ENCODE peak calls at places on chromosomes 5 and 9, in nine cellular contexts. H, X, G, Q, A, S, M, J and V are unnamed samples.

GRCh38 chr5:174724484-174725260 is at the start of gene MSX2:
- DNase-seq in H (peak), X (peak), G (peak), Q (peak), A (no peak), S (peak), M (peak), J (peak), V (peak)

GRCh38 chr9:89923961-89924504 is 319.2 kb downstream of the GADD45G start:
- DNase-seq in H (no peak), X (no peak), G (peak), Q (no peak), A (no peak), S (peak), M (no peak), J (no peak), V (peak)

GRCh38 chr9:125700791-125701190 is 6.2 kb downstream of the MAPKAP1 start:
- DNase-seq in H (no peak), X (no peak), G (peak), Q (no peak), A (no peak), S (no peak), M (no peak), J (no peak), V (no peak)

GRCh38 chr5:1203968-1204692 is 2.7 kb downstream of the SLC6A19 start:
- DNase-seq in H (no peak), X (no peak), G (no peak), Q (no peak), A (no peak), S (no peak), M (no peak), J (no peak), V (no peak)

GRCh38 chr9:114047717-114048116 is 30.4 kb downstream of the AMBP start:
- DNase-seq in H (peak), X (no peak), G (no peak), Q (peak), A (peak), S (no peak), M (peak), J (peak), V (no peak)

GRCh38 chr5:61334224-61335196 is 2.5 kb downstream of the ZSWIM6 start:
- DNase-seq in H (no peak), X (no peak), G (no peak), Q (no peak), A (no peak), S (no peak), M (no peak), J (no peak), V (peak)

GRCh38 chr5:27311544-27311943 is 273.2 kb upstream of the CDH9 start:
- DNase-seq in H (no peak), X (no peak), G (no peak), Q (no peak), A (no peak), S (no peak), M (no peak), J (no peak), V (no peak)

GRCh38 chr5:152178350-152178699 is 226.8 kb downstream of the NMUR2 start:
- DNase-seq in H (no peak), X (no peak), G (no peak), Q (no peak), A (no peak), S (no peak), M (no peak), J (no peak), V (no peak)

GRCh38 chr9:21385131-21385665 is at the start of gene IFNA2:
- DNase-seq in H (no peak), X (no peak), G (no peak), Q (no peak), A (no peak), S (no peak), M (no peak), J (no peak), V (no peak)

GRCh38 chr5:126912607-126913006 is 117.8 kb downstream of the MARCHF3 start:
- DNase-seq in H (no peak), X (no peak), G (no peak), Q (no peak), A (peak), S (no peak), M (no peak), J (no peak), V (peak)

GRCh38 chr5:55899344-55899743 is 48.2 kb downstream of the IL31RA start:
- DNase-seq in H (no peak), X (no peak), G (no peak), Q (no peak), A (no peak), S (no peak), M (peak), J (no peak), V (no peak)

GRCh38 chr5:15837584-15838289 is 337.8 kb downstream of the FBXL7 start:
- DNase-seq in H (no peak), X (no peak), G (no peak), Q (no peak), A (no peak), S (no peak), M (no peak), J (no peak), V (no peak)

GRCh38 chr9:70597886-70598285 is 183.4 kb upstream of the KLF9 start:
- DNase-seq in H (no peak), X (no peak), G (no peak), Q (no peak), A (no peak), S (no peak), M (no peak), J (no peak), V (no peak)

GRCh38 chr9:93324191-93324834 is 127.2 kb upstream of the FAM120A start:
- DNase-seq in H (no peak), X (no peak), G (no peak), Q (peak), A (no peak), S (no peak), M (no peak), J (no peak), V (no peak)

GRCh38 chr5:58462623-58463230 is 2.8 kb upstream of the PLK2 start:
- DNase-seq in H (peak), X (no peak), G (peak), Q (peak), A (no peak), S (peak), M (peak), J (peak), V (peak)

GRCh38 chr5:180670586-180671359 is 21.4 kb upstream of the FLT4 start:
- DNase-seq in H (peak), X (peak), G (peak), Q (peak), A (no peak), S (peak), M (peak), J (peak), V (peak)

GRCh38 chr5:91219141-91219802 is 163.8 kb downstream of the ARRDC3 start:
- DNase-seq in H (peak), X (no peak), G (no peak), Q (peak), A (peak), S (no peak), M (peak), J (no peak), V (no peak)

GRCh38 chr9:19946446-19947109 is 157.7 kb upstream of the SLC24A2 start:
- DNase-seq in H (no peak), X (no peak), G (no peak), Q (no peak), A (no peak), S (no peak), M (no peak), J (no peak), V (peak)

GRCh38 chr5:145938699-145939531 is 2.5 kb downstream of the SH3RF2 start:
- DNase-seq in H (no peak), X (no peak), G (no peak), Q (peak), A (no peak), S (no peak), M (no peak), J (no peak), V (no peak)

GRCh38 chr5:82259172-82259800 is 18.9 kb downstream of the RPS23 start:
- DNase-seq in H (peak), X (peak), G (no peak), Q (no peak), A (no peak), S (no peak), M (peak), J (peak), V (no peak)

GRCh38 chr5:58542709-58543108 is 40.2 kb upstream of the RAB3C start:
- DNase-seq in H (no peak), X (no peak), G (no peak), Q (no peak), A (no peak), S (no peak), M (no peak), J (no peak), V (no peak)